ENCODE peak calls at places on chromosomes 2 and 18, in ten cellular contexts. M is progenitor cell of endocrine pancreas; F is T1000; U is C1 segment of cervical spinal cord; Q is GM04504; G is stimulated activated CD8-positive, alpha-beta memory T cell treated with anti-CD3 and anti-CD28 coated beads, Interleukin-15, amount 100 ng/mL, for 24 hours; I is NCI-H526 treated with DMSO at 0.1 percent for 48 hours; D is sigmoid colon; V is activated CD8-positive, alpha-beta T cell treated with anti-CD3 and anti-CD28 coated beads for 36 hours; L is activated CD8-positive, alpha-beta memory T cell treated with anti-CD3 and anti-CD28 coated beads, Interleukin-2, amount 10 ng/mL, durations not matched to agents 7 days and 5 days. T is an unnamed sample.

GRCh38 chr2:240926516-240927389 is 20.6 kb downstream of the CROCC2 start:
- DNase-seq in M (peak; percentile 8), F (no peak), U (no peak), Q (no peak), G (no peak), I (no peak), D (peak; percentile 65), V (no peak), L (no peak), T (no peak)

GRCh38 chr2:114192362-114192761 is 250.1 kb upstream of the DPP10 start:
- DNase-seq in M (no peak), F (no peak), U (no peak), Q (no peak), G (no peak), I (no peak), D (no peak), V (no peak), L (no peak), T (no peak)

GRCh38 chr2:42223822-42224268 is 54.7 kb downstream of the EML4 start:
- DNase-seq in M (no peak), F (no peak), U (no peak), Q (no peak), G (no peak), I (no peak), D (no peak), V (no peak), L (no peak), T (no peak)

GRCh38 chr2:190636362-190636761 is 12.5 kb upstream of the NAB1 start:
- DNase-seq in M (no peak), F (peak; percentile 3), U (no peak), Q (peak; percentile 45), G (no peak), I (no peak), D (no peak), V (no peak), L (no peak), T (no peak)

GRCh38 chr2:198408171-198408570 is 603.8 kb downstream of the PLCL1 start:
- DNase-seq in M (no peak), F (no peak), U (no peak), Q (no peak), G (no peak), I (no peak), D (no peak), V (no peak), L (no peak), T (no peak)

GRCh38 chr2:52539026-52539964 is 1228.3 kb upstream of the CHAC2 start:
- DNase-seq in M (no peak), F (no peak), U (no peak), Q (no peak), G (no peak), I (no peak), D (no peak), V (no peak), L (no peak), T (no peak)

GRCh38 chr2:222722327-222722946 is 51.0 kb downstream of the MOGAT1 start:
- DNase-seq in M (no peak), F (no peak), U (no peak), Q (peak; percentile 56), G (no peak), I (no peak), D (no peak), V (no peak), L (no peak), T (no peak)

GRCh38 chr2:94992360-94992759 is 33.1 kb upstream of the MAL start:
- DNase-seq in M (no peak), F (no peak), U (no peak), Q (no peak), G (no peak), I (no peak), D (no peak), V (no peak), L (no peak), T (no peak)

GRCh38 chr18:77022116-77022515 is 110.5 kb downstream of the MBP start:
- DNase-seq in M (no peak), F (no peak), U (no peak), Q (no peak), G (no peak), I (no peak), D (no peak), V (no peak), L (no peak), T (no peak)

GRCh38 chr2:4591261-4591660 is 887.9 kb downstream of the DCDC2C start:
- DNase-seq in M (no peak), F (no peak), U (no peak), Q (no peak), G (no peak), I (no peak), D (no peak), V (no peak), L (no peak), T (no peak)

GRCh38 chr2:151728736-151729415 is 5.4 kb downstream of the NEB start:
- DNase-seq in M (no peak), F (no peak), U (no peak), Q (no peak), G (no peak), I (peak; percentile 84), D (no peak), V (no peak), L (no peak), T (no peak)

GRCh38 chr2:232689152-232689910 is 7.8 kb upstream of the GIGYF2 start:
- DNase-seq in M (no peak), F (no peak), U (peak; percentile 54), Q (peak; percentile 17), G (no peak), I (no peak), D (no peak), V (no peak), L (no peak), T (no peak)

GRCh38 chr2:200670313-200670712 is 84.5 kb downstream of the AOX1 start:
- DNase-seq in M (no peak), F (no peak), U (no peak), Q (no peak), G (no peak), I (no peak), D (no peak), V (no peak), L (no peak), T (no peak)

GRCh38 chr2:236161082-236161462 is 7.1 kb downstream of the GBX2 start:
- DNase-seq in M (no peak), F (no peak), U (no peak), Q (no peak), G (no peak), I (no peak), D (peak; percentile 11), V (no peak), L (no peak), T (no peak)

GRCh38 chr18:58942486-58942885 is 77.8 kb downstream of the ZNF532 start:
- DNase-seq in M (no peak), F (no peak), U (no peak), Q (no peak), G (no peak), I (peak; percentile 92), D (no peak), V (no peak), L (no peak), T (no peak)

GRCh38 chr2:30178618-30179404 is 32.0 kb downstream of the YPEL5 start:
- DNase-seq in M (no peak), F (no peak), U (peak; percentile 61), Q (peak; percentile 21), G (no peak), I (no peak), D (peak; percentile 92), V (no peak), L (no peak), T (no peak)

GRCh38 chr18:35099911-35100310 is 58.7 kb downstream of the MAPRE2 start:
- DNase-seq in M (no peak), F (no peak), U (no peak), Q (no peak), G (no peak), I (no peak), D (no peak), V (no peak), L (no peak), T (no peak)

GRCh38 chr2:199811360-199811759 is 39.6 kb downstream of the FTCDNL1 start:
- DNase-seq in M (no peak), F (no peak), U (no peak), Q (no peak), G (no peak), I (no peak), D (no peak), V (no peak), L (no peak), T (no peak)